ENCODE peak calls at places on chromosome 12, in four cellular contexts. O, Q, P and D are unnamed samples. For H3K9me2 and H3K4me1, the result is how much of the 10 kb centered on the place peaks cover.

GRCh38 chr12:91986084-91986483 is 159.6 kb downstream of the BTG1 start:
- DNase-seq in O (peak), Q (no peak), P (no peak), D (peak)

GRCh38 chr12:12705833-12706520 is 10.0 kb upstream of the GPR19 start:
- DNase-seq in O (no peak), Q (no peak), P (no peak), D (no peak)

GRCh38 chr12:10491766-10492165 is 13.9 kb upstream of the EIF2S3B start:
- DNase-seq in O (no peak), Q (no peak), P (no peak), D (no peak)

GRCh38 chr12:33439587-33440011 is at the start of gene SYT10:
- DNase-seq in O (peak), Q (no peak), P (no peak), D (no peak)

GRCh38 chr12:25924535-25925001 is 33.9 kb upstream of the RASSF8 start:
- DNase-seq in O (peak), Q (no peak), P (no peak), D (peak)

GRCh38 chr12:82673698-82674097 is 13.0 kb upstream of the TMTC2 start:
- DNase-seq in O (no peak), Q (no peak), P (no peak), D (no peak)

GRCh38 chr12:74509886-74510285 is 27.7 kb upstream of the ATXN7L3B start:
- DNase-seq in O (no peak), Q (no peak), P (no peak), D (no peak)

GRCh38 chr12:88691811-88692210 is 111.5 kb upstream of the KITLG start:
- DNase-seq in O (peak), Q (no peak), P (no peak), D (no peak)

GRCh38 chr12:6788972-6789905 is at the start of gene CD4:
- DNase-seq in O (no peak), Q (no peak), P (no peak), D (peak)

GRCh38 chr12:14984036-14984435 is 11.2 kb downstream of the PDE6H start:
- DNase-seq in O (no peak), Q (no peak), P (no peak), D (no peak)

GRCh38 chr12:54601841-54602240 is 13.4 kb upstream of the PPP1R1A start:
- DNase-seq in O (peak), Q (no peak), P (no peak), D (no peak)

GRCh38 chr12:92055877-92056276 is 89.8 kb downstream of the BTG1 start:
- DNase-seq in O (no peak), Q (no peak), P (no peak), D (peak)

GRCh38 chr12:120540445-120540844 is 6.3 kb downstream of the RNF10 start:
- DNase-seq in O (peak), Q (no peak), P (no peak), D (no peak)

GRCh38 chr12:125245601-125246345 is 180.5 kb downstream of the AACS start:
- DNase-seq in O (peak), Q (no peak), P (no peak), D (no peak)

GRCh38 chr12:114952573-114953196 is 268.7 kb upstream of the TBX3 start:
- DNase-seq in O (no peak), Q (no peak), P (no peak), D (no peak)
- H3K9me2 ChIP-seq in O (under half), Q (under half), P (under half), D (under half)

GRCh38 chr12:130254476-130255276 is 83.0 kb upstream of the PIWIL1 start:
- DNase-seq in O (no peak), Q (no peak), P (no peak), D (no peak)
- H3K27ac ChIP-seq in O (no peak), Q (no peak), P (no peak), D (no peak)

GRCh38 chr12:99528478-99528877 is 119.1 kb upstream of the GARIN6 start:
- DNase-seq in O (no peak), Q (no peak), P (no peak), D (no peak)
- H3K4me1 ChIP-seq in O (under half), Q (under half), P (under half), D (under half)

GRCh38 chr12:118514297-118514696 is 137.9 kb downstream of the SUDS3 start:
- DNase-seq in O (no peak), Q (no peak), P (no peak), D (no peak)
- H3K9me2 ChIP-seq in O (under half), Q (under half), P (under half), D (under half)

GRCh38 chr12:59929091-59929490 is 333.3 kb downstream of the SLC16A7 start:
- DNase-seq in O (peak), Q (no peak), P (no peak), D (peak)
- H3K27ac ChIP-seq in O (peak), Q (no peak), P (no peak), D (no peak)